ENCODE peak calls at places on chromosomes 6 and 20, in seven cellular contexts. One of them, this sample, is unnamed.

GRCh38 chr20:59571591-59572314 is 32.6 kb upstream of the PHACTR3 start:
- DNase-seq in Kasumi-1: peak
- DNase-seq in CD4-positive, alpha-beta memory T cell: peak
- DNase-seq in NCI-H187 treated with DMSO at 0.1 percent for 48 hours: no peak
- DNase-seq in T-helper 9 cell: peak
- DNase-seq in NCI-H2171 treated with DMSO at 0.1 percent for 48 hours: peak
- DNase-seq in suprapubic skin: no peak
- DNase-seq in this sample: peak

GRCh38 chr20:41172296-41173140 is 35.2 kb downstream of the PLCG1 start:
- DNase-seq in Kasumi-1: no peak
- DNase-seq in CD4-positive, alpha-beta memory T cell: no peak
- DNase-seq in NCI-H187 treated with DMSO at 0.1 percent for 48 hours: no peak
- DNase-seq in T-helper 9 cell: no peak
- DNase-seq in NCI-H2171 treated with DMSO at 0.1 percent for 48 hours: no peak
- DNase-seq in suprapubic skin: peak
- DNase-seq in this sample: no peak

GRCh38 chr6:7341989-7342742 is 29.2 kb upstream of the SSR1 start:
- DNase-seq in Kasumi-1: peak
- DNase-seq in CD4-positive, alpha-beta memory T cell: no peak
- DNase-seq in NCI-H187 treated with DMSO at 0.1 percent for 48 hours: no peak
- DNase-seq in T-helper 9 cell: no peak
- DNase-seq in NCI-H2171 treated with DMSO at 0.1 percent for 48 hours: peak
- DNase-seq in suprapubic skin: no peak
- DNase-seq in this sample: no peak

GRCh38 chr6:143842468-143842901 is 653 bp upstream of the LTV1 start:
- DNase-seq in Kasumi-1: no peak
- DNase-seq in CD4-positive, alpha-beta memory T cell: no peak
- DNase-seq in NCI-H187 treated with DMSO at 0.1 percent for 48 hours: no peak
- DNase-seq in T-helper 9 cell: no peak
- DNase-seq in NCI-H2171 treated with DMSO at 0.1 percent for 48 hours: no peak
- DNase-seq in suprapubic skin: no peak
- DNase-seq in this sample: no peak

GRCh38 chr6:132950556-132950955 is 136.2 kb downstream of the RPS12 start:
- DNase-seq in Kasumi-1: no peak
- DNase-seq in CD4-positive, alpha-beta memory T cell: no peak
- DNase-seq in NCI-H187 treated with DMSO at 0.1 percent for 48 hours: no peak
- DNase-seq in T-helper 9 cell: no peak
- DNase-seq in NCI-H2171 treated with DMSO at 0.1 percent for 48 hours: peak
- DNase-seq in suprapubic skin: no peak
- DNase-seq in this sample: no peak

GRCh38 chr20:2108987-2109386 is 7.4 kb downstream of the STK35 start:
- DNase-seq in Kasumi-1: no peak
- DNase-seq in CD4-positive, alpha-beta memory T cell: no peak
- DNase-seq in NCI-H187 treated with DMSO at 0.1 percent for 48 hours: no peak
- DNase-seq in T-helper 9 cell: no peak
- DNase-seq in NCI-H2171 treated with DMSO at 0.1 percent for 48 hours: no peak
- DNase-seq in suprapubic skin: no peak
- DNase-seq in this sample: peak

GRCh38 chr6:75818061-75818855 is 69.2 kb downstream of the MYO6 start:
- DNase-seq in Kasumi-1: no peak
- DNase-seq in CD4-positive, alpha-beta memory T cell: no peak
- DNase-seq in NCI-H187 treated with DMSO at 0.1 percent for 48 hours: no peak
- DNase-seq in T-helper 9 cell: no peak
- DNase-seq in NCI-H2171 treated with DMSO at 0.1 percent for 48 hours: peak
- DNase-seq in suprapubic skin: no peak
- DNase-seq in this sample: no peak

GRCh38 chr6:142913511-142914047 is 31.4 kb downstream of the HIVEP2 start:
- DNase-seq in Kasumi-1: no peak
- DNase-seq in CD4-positive, alpha-beta memory T cell: peak
- DNase-seq in NCI-H187 treated with DMSO at 0.1 percent for 48 hours: no peak
- DNase-seq in T-helper 9 cell: peak
- DNase-seq in NCI-H2171 treated with DMSO at 0.1 percent for 48 hours: no peak
- DNase-seq in suprapubic skin: no peak
- DNase-seq in this sample: no peak

GRCh38 chr6:159594750-159595117 is 98.3 kb downstream of the SOD2 start:
- DNase-seq in Kasumi-1: no peak
- DNase-seq in CD4-positive, alpha-beta memory T cell: no peak
- DNase-seq in NCI-H187 treated with DMSO at 0.1 percent for 48 hours: no peak
- DNase-seq in T-helper 9 cell: no peak
- DNase-seq in NCI-H2171 treated with DMSO at 0.1 percent for 48 hours: no peak
- DNase-seq in suprapubic skin: no peak
- DNase-seq in this sample: no peak

GRCh38 chr6:43835872-43836419 is 65.9 kb downstream of the VEGFA start:
- DNase-seq in Kasumi-1: no peak
- DNase-seq in CD4-positive, alpha-beta memory T cell: no peak
- DNase-seq in NCI-H187 treated with DMSO at 0.1 percent for 48 hours: no peak
- DNase-seq in T-helper 9 cell: no peak
- DNase-seq in NCI-H2171 treated with DMSO at 0.1 percent for 48 hours: no peak
- DNase-seq in suprapubic skin: no peak
- DNase-seq in this sample: no peak

GRCh38 chr20:35511814-35512420 is 17.5 kb downstream of the C20orf173 start:
- DNase-seq in Kasumi-1: peak
- DNase-seq in CD4-positive, alpha-beta memory T cell: no peak
- DNase-seq in NCI-H187 treated with DMSO at 0.1 percent for 48 hours: no peak
- DNase-seq in T-helper 9 cell: no peak
- DNase-seq in NCI-H2171 treated with DMSO at 0.1 percent for 48 hours: peak
- DNase-seq in suprapubic skin: no peak
- DNase-seq in this sample: no peak

GRCh38 chr6:143536461-143536865 is 24.9 kb upstream of the FUCA2 start:
- DNase-seq in Kasumi-1: peak
- DNase-seq in CD4-positive, alpha-beta memory T cell: peak
- DNase-seq in NCI-H187 treated with DMSO at 0.1 percent for 48 hours: no peak
- DNase-seq in T-helper 9 cell: peak
- DNase-seq in NCI-H2171 treated with DMSO at 0.1 percent for 48 hours: peak
- DNase-seq in suprapubic skin: no peak
- DNase-seq in this sample: no peak

GRCh38 chr6:125658759-125659431 is 90.5 kb upstream of the HEY2 start:
- DNase-seq in Kasumi-1: no peak
- DNase-seq in CD4-positive, alpha-beta memory T cell: no peak
- DNase-seq in NCI-H187 treated with DMSO at 0.1 percent for 48 hours: no peak
- DNase-seq in T-helper 9 cell: no peak
- DNase-seq in NCI-H2171 treated with DMSO at 0.1 percent for 48 hours: peak
- DNase-seq in suprapubic skin: no peak
- DNase-seq in this sample: no peak

GRCh38 chr20:3685341-3685740 is 3.5 kb upstream of the ADAM33 start:
- DNase-seq in Kasumi-1: no peak
- DNase-seq in CD4-positive, alpha-beta memory T cell: no peak
- DNase-seq in NCI-H187 treated with DMSO at 0.1 percent for 48 hours: no peak
- DNase-seq in T-helper 9 cell: no peak
- DNase-seq in NCI-H2171 treated with DMSO at 0.1 percent for 48 hours: no peak
- DNase-seq in suprapubic skin: no peak
- DNase-seq in this sample: no peak

GRCh38 chr6:158039178-158039557 is 57.5 kb downstream of the SYNJ2 start:
- DNase-seq in Kasumi-1: no peak
- DNase-seq in CD4-positive, alpha-beta memory T cell: no peak
- DNase-seq in NCI-H187 treated with DMSO at 0.1 percent for 48 hours: no peak
- DNase-seq in T-helper 9 cell: no peak
- DNase-seq in NCI-H2171 treated with DMSO at 0.1 percent for 48 hours: no peak
- DNase-seq in suprapubic skin: no peak
- DNase-seq in this sample: peak

GRCh38 chr6:125983246-125983945 is 2.9 kb upstream of the TRMT11 start:
- DNase-seq in Kasumi-1: no peak
- DNase-seq in CD4-positive, alpha-beta memory T cell: no peak
- DNase-seq in NCI-H187 treated with DMSO at 0.1 percent for 48 hours: no peak
- DNase-seq in T-helper 9 cell: no peak
- DNase-seq in NCI-H2171 treated with DMSO at 0.1 percent for 48 hours: no peak
- DNase-seq in suprapubic skin: no peak
- DNase-seq in this sample: no peak

GRCh38 chr6:132907231-132907630 is 92.9 kb downstream of the RPS12 start:
- DNase-seq in Kasumi-1: no peak
- DNase-seq in CD4-positive, alpha-beta memory T cell: no peak
- DNase-seq in NCI-H187 treated with DMSO at 0.1 percent for 48 hours: no peak
- DNase-seq in T-helper 9 cell: no peak
- DNase-seq in NCI-H2171 treated with DMSO at 0.1 percent for 48 hours: no peak
- DNase-seq in suprapubic skin: no peak
- DNase-seq in this sample: no peak

GRCh38 chr6:38973178-38974057 is 75.2 kb upstream of the GLP1R start:
- DNase-seq in Kasumi-1: peak
- DNase-seq in CD4-positive, alpha-beta memory T cell: peak
- DNase-seq in NCI-H187 treated with DMSO at 0.1 percent for 48 hours: no peak
- DNase-seq in T-helper 9 cell: no peak
- DNase-seq in NCI-H2171 treated with DMSO at 0.1 percent for 48 hours: peak
- DNase-seq in suprapubic skin: no peak
- DNase-seq in this sample: peak

GRCh38 chr20:63758152-63758551 is 18.6 kb downstream of the SLC2A4RG start:
- DNase-seq in Kasumi-1: no peak
- DNase-seq in CD4-positive, alpha-beta memory T cell: no peak
- DNase-seq in NCI-H187 treated with DMSO at 0.1 percent for 48 hours: no peak
- DNase-seq in T-helper 9 cell: no peak
- DNase-seq in NCI-H2171 treated with DMSO at 0.1 percent for 48 hours: no peak
- DNase-seq in suprapubic skin: no peak
- DNase-seq in this sample: no peak

GRCh38 chr20:37193821-37194220 is 14.5 kb upstream of the MROH8 start:
- DNase-seq in Kasumi-1: no peak
- DNase-seq in CD4-positive, alpha-beta memory T cell: no peak
- DNase-seq in NCI-H187 treated with DMSO at 0.1 percent for 48 hours: no peak
- DNase-seq in T-helper 9 cell: no peak
- DNase-seq in NCI-H2171 treated with DMSO at 0.1 percent for 48 hours: no peak
- DNase-seq in suprapubic skin: no peak
- DNase-seq in this sample: no peak

GRCh38 chr6:135002229-135002844 is 52.3 kb downstream of the HBS1L start:
- DNase-seq in Kasumi-1: peak
- DNase-seq in CD4-positive, alpha-beta memory T cell: no peak
- DNase-seq in NCI-H187 treated with DMSO at 0.1 percent for 48 hours: no peak
- DNase-seq in T-helper 9 cell: no peak
- DNase-seq in NCI-H2171 treated with DMSO at 0.1 percent for 48 hours: peak
- DNase-seq in suprapubic skin: no peak
- DNase-seq in this sample: no peak

GRCh38 chr20:40960101-40960500 is 68.5 kb upstream of the TOP1 start:
- DNase-seq in Kasumi-1: no peak
- DNase-seq in CD4-positive, alpha-beta memory T cell: no peak
- DNase-seq in NCI-H187 treated with DMSO at 0.1 percent for 48 hours: no peak
- DNase-seq in T-helper 9 cell: no peak
- DNase-seq in NCI-H2171 treated with DMSO at 0.1 percent for 48 hours: no peak
- DNase-seq in suprapubic skin: no peak
- DNase-seq in this sample: no peak

GRCh38 chr6:136846046-136846445 is 23.7 kb downstream of the PEX7 start:
- DNase-seq in Kasumi-1: peak
- DNase-seq in CD4-positive, alpha-beta memory T cell: peak
- DNase-seq in NCI-H187 treated with DMSO at 0.1 percent for 48 hours: peak
- DNase-seq in T-helper 9 cell: peak
- DNase-seq in NCI-H2171 treated with DMSO at 0.1 percent for 48 hours: peak
- DNase-seq in suprapubic skin: no peak
- DNase-seq in this sample: peak

GRCh38 chr20:24809606-24810005 is 139.5 kb upstream of the CST7 start:
- DNase-seq in Kasumi-1: no peak
- DNase-seq in CD4-positive, alpha-beta memory T cell: no peak
- DNase-seq in NCI-H187 treated with DMSO at 0.1 percent for 48 hours: no peak
- DNase-seq in T-helper 9 cell: no peak
- DNase-seq in NCI-H2171 treated with DMSO at 0.1 percent for 48 hours: no peak
- DNase-seq in suprapubic skin: no peak
- DNase-seq in this sample: no peak

GRCh38 chr20:32141465-32141980 is 32.0 kb downstream of the TM9SF4 start:
- DNase-seq in Kasumi-1: no peak
- DNase-seq in CD4-positive, alpha-beta memory T cell: no peak
- DNase-seq in NCI-H187 treated with DMSO at 0.1 percent for 48 hours: no peak
- DNase-seq in T-helper 9 cell: no peak
- DNase-seq in NCI-H2171 treated with DMSO at 0.1 percent for 48 hours: no peak
- DNase-seq in suprapubic skin: peak
- DNase-seq in this sample: no peak

GRCh38 chr6:156183678-156184077 is 593.5 kb upstream of the ARID1B start:
- DNase-seq in Kasumi-1: no peak
- DNase-seq in CD4-positive, alpha-beta memory T cell: no peak
- DNase-seq in NCI-H187 treated with DMSO at 0.1 percent for 48 hours: no peak
- DNase-seq in T-helper 9 cell: no peak
- DNase-seq in NCI-H2171 treated with DMSO at 0.1 percent for 48 hours: no peak
- DNase-seq in suprapubic skin: no peak
- DNase-seq in this sample: no peak

GRCh38 chr20:9583151-9583550 is 68.8 kb downstream of the LAMP5 start:
- DNase-seq in Kasumi-1: no peak
- DNase-seq in CD4-positive, alpha-beta memory T cell: no peak
- DNase-seq in NCI-H187 treated with DMSO at 0.1 percent for 48 hours: no peak
- DNase-seq in T-helper 9 cell: no peak
- DNase-seq in NCI-H2171 treated with DMSO at 0.1 percent for 48 hours: no peak
- DNase-seq in suprapubic skin: no peak
- DNase-seq in this sample: no peak

GRCh38 chr6:109236140-109237081 is 141.1 kb downstream of the CEP57L1 start:
- DNase-seq in Kasumi-1: no peak
- DNase-seq in CD4-positive, alpha-beta memory T cell: no peak
- DNase-seq in NCI-H187 treated with DMSO at 0.1 percent for 48 hours: peak
- DNase-seq in T-helper 9 cell: no peak
- DNase-seq in NCI-H2171 treated with DMSO at 0.1 percent for 48 hours: no peak
- DNase-seq in suprapubic skin: no peak
- DNase-seq in this sample: no peak

GRCh38 chr20:58523072-58523681 is 8.0 kb upstream of the APCDD1L start:
- DNase-seq in Kasumi-1: no peak
- DNase-seq in CD4-positive, alpha-beta memory T cell: no peak
- DNase-seq in NCI-H187 treated with DMSO at 0.1 percent for 48 hours: no peak
- DNase-seq in T-helper 9 cell: no peak
- DNase-seq in NCI-H2171 treated with DMSO at 0.1 percent for 48 hours: peak
- DNase-seq in suprapubic skin: no peak
- DNase-seq in this sample: no peak

GRCh38 chr6:126261792-126262421 is 78.0 kb upstream of the CENPW start:
- DNase-seq in Kasumi-1: no peak
- DNase-seq in CD4-positive, alpha-beta memory T cell: no peak
- DNase-seq in NCI-H187 treated with DMSO at 0.1 percent for 48 hours: no peak
- DNase-seq in T-helper 9 cell: no peak
- DNase-seq in NCI-H2171 treated with DMSO at 0.1 percent for 48 hours: no peak
- DNase-seq in suprapubic skin: no peak
- DNase-seq in this sample: no peak

GRCh38 chr6:24903681-24904080 is 32.1 kb downstream of the RIPOR2 start:
- DNase-seq in Kasumi-1: no peak
- DNase-seq in CD4-positive, alpha-beta memory T cell: no peak
- DNase-seq in NCI-H187 treated with DMSO at 0.1 percent for 48 hours: no peak
- DNase-seq in T-helper 9 cell: no peak
- DNase-seq in NCI-H2171 treated with DMSO at 0.1 percent for 48 hours: no peak
- DNase-seq in suprapubic skin: no peak
- DNase-seq in this sample: no peak

GRCh38 chr6:165663736-165664552 is 903 bp upstream of the PDE10A start:
- DNase-seq in Kasumi-1: no peak
- DNase-seq in CD4-positive, alpha-beta memory T cell: no peak
- DNase-seq in NCI-H187 treated with DMSO at 0.1 percent for 48 hours: no peak
- DNase-seq in T-helper 9 cell: no peak
- DNase-seq in NCI-H2171 treated with DMSO at 0.1 percent for 48 hours: no peak
- DNase-seq in suprapubic skin: no peak
- DNase-seq in this sample: no peak

GRCh38 chr20:50224553-50225255 is 34.1 kb downstream of the CEBPB start:
- DNase-seq in Kasumi-1: no peak
- DNase-seq in CD4-positive, alpha-beta memory T cell: no peak
- DNase-seq in NCI-H187 treated with DMSO at 0.1 percent for 48 hours: no peak
- DNase-seq in T-helper 9 cell: no peak
- DNase-seq in NCI-H2171 treated with DMSO at 0.1 percent for 48 hours: no peak
- DNase-seq in suprapubic skin: peak
- DNase-seq in this sample: peak

GRCh38 chr20:46375771-46376170 is 30.6 kb downstream of the ELMO2 start:
- DNase-seq in Kasumi-1: no peak
- DNase-seq in CD4-positive, alpha-beta memory T cell: no peak
- DNase-seq in NCI-H187 treated with DMSO at 0.1 percent for 48 hours: no peak
- DNase-seq in T-helper 9 cell: no peak
- DNase-seq in NCI-H2171 treated with DMSO at 0.1 percent for 48 hours: no peak
- DNase-seq in suprapubic skin: no peak
- DNase-seq in this sample: no peak

GRCh38 chr20:53081916-53082863 is 110.0 kb downstream of the TSHZ2 start:
- DNase-seq in Kasumi-1: no peak
- DNase-seq in CD4-positive, alpha-beta memory T cell: no peak
- DNase-seq in NCI-H187 treated with DMSO at 0.1 percent for 48 hours: no peak
- DNase-seq in T-helper 9 cell: no peak
- DNase-seq in NCI-H2171 treated with DMSO at 0.1 percent for 48 hours: no peak
- DNase-seq in suprapubic skin: no peak
- DNase-seq in this sample: no peak

GRCh38 chr6:7787137-7787575 is 61.3 kb downstream of the BMP6 start:
- DNase-seq in Kasumi-1: no peak
- DNase-seq in CD4-positive, alpha-beta memory T cell: no peak
- DNase-seq in NCI-H187 treated with DMSO at 0.1 percent for 48 hours: no peak
- DNase-seq in T-helper 9 cell: no peak
- DNase-seq in NCI-H2171 treated with DMSO at 0.1 percent for 48 hours: no peak
- DNase-seq in suprapubic skin: no peak
- DNase-seq in this sample: no peak

This sample was measured in PC-9.